ENCODE peak calls at places on chromosome 4, in four cellular contexts. E is cardiac fibroblast, W is kidney epithelial cell, I is AG04450. F is an unnamed sample.
A peak's percentile ranks its signal among the peaks of the same experiment; 100 is the strongest.

GRCh38 chr4:170226288-170226687 is 136.5 kb upstream of the AADAT start:
- DNase-seq in E (no peak), W (no peak), I (no peak), F (no peak)

GRCh38 chr4:126123933-126124332 is 809.2 kb downstream of the FAT4 start:
- DNase-seq in E (peak; percentile 41), W (no peak), I (no peak), F (no peak)

GRCh38 chr4:83561381-83561780 is 25.5 kb downstream of the GPAT3 start:
- DNase-seq in E (peak; percentile 40), W (peak; percentile 83), I (no peak), F (no peak)

GRCh38 chr4:89788243-89789072 is 48.5 kb downstream of the SNCA start:
- DNase-seq in E (no peak), W (no peak), I (no peak), F (no peak)

GRCh38 chr4:19850909-19851308 is 400.8 kb upstream of the SLIT2 start:
- DNase-seq in E (peak; percentile 97), W (peak; percentile 75), I (peak; percentile 52), F (no peak)

GRCh38 chr4:173958445-173958844 is 325.0 kb downstream of the FBXO8 start:
- DNase-seq in E (peak; percentile 22), W (no peak), I (peak; percentile 3), F (no peak)

GRCh38 chr4:145098675-145099037 is 545 bp downstream of the ABCE1 start:
- DNase-seq in E (peak; percentile 76), W (peak; percentile 26), I (no peak), F (no peak)

GRCh38 chr4:182862166-182862875 is 54.9 kb downstream of the DCTD start:
- DNase-seq in E (no peak), W (no peak), I (no peak), F (no peak)

GRCh38 chr4:95537967-95538485 is 10.7 kb downstream of the UNC5C start:
- DNase-seq in E (peak; percentile 52), W (no peak), I (no peak), F (no peak)

GRCh38 chr4:147994491-147995385 is 262.9 kb downstream of the ARHGAP10 start:
- DNase-seq in E (no peak), W (no peak), I (no peak), F (no peak)

GRCh38 chr4:185656467-185656890 is 121.2 kb upstream of the PDLIM3 start:
- DNase-seq in E (peak; percentile 71), W (no peak), I (no peak), F (no peak)

GRCh38 chr4:37594095-37594494 is 92.1 kb downstream of the RELL1 start:
- DNase-seq in E (no peak), W (no peak), I (no peak), F (no peak)

GRCh38 chr4:34733185-34733916 is 1511.0 kb downstream of the ARAP2 start:
- DNase-seq in E (no peak), W (no peak), I (no peak), F (no peak)

GRCh38 chr4:4847011-4847410 is 12.5 kb upstream of the MSX1 start:
- DNase-seq in E (no peak), W (no peak), I (no peak), F (no peak)

GRCh38 chr4:175087156-175087555 is 169.0 kb downstream of the ADAM29 start:
- DNase-seq in E (no peak), W (no peak), I (no peak), F (no peak)

GRCh38 chr4:2933566-2934076 is 29.6 kb downstream of the NOP14 start:
- DNase-seq in E (no peak), W (no peak), I (no peak), F (peak; percentile 30)

GRCh38 chr4:2930821-2931764 is 32.1 kb downstream of the NOP14 start:
- DNase-seq in E (no peak), W (no peak), I (no peak), F (no peak)

GRCh38 chr4:2932561-2932950 is 30.6 kb downstream of the NOP14 start:
- DNase-seq in E (no peak), W (no peak), I (no peak), F (peak; percentile 37)

GRCh38 chr4:2932951-2933565 is 30.1 kb downstream of the NOP14 start:
- DNase-seq in E (no peak), W (no peak), I (no peak), F (peak; percentile 46)

GRCh38 chr4:2931765-2932560 is 31.2 kb downstream of the NOP14 start:
- DNase-seq in E (no peak), W (no peak), I (no peak), F (peak; percentile 85)
- TF ChIP-seq CTCF in E (no peak), W (no peak), I (no peak), F (peak; percentile 72)

GRCh38 chr4:161256716-161257115 is 907.1 kb downstream of the FSTL5 start:
- DNase-seq in E (no peak), W (no peak), I (no peak), F (no peak)
- TF ChIP-seq CTCF in E (no peak), W (no peak), I (no peak), F (peak; percentile 47)

DNA sequence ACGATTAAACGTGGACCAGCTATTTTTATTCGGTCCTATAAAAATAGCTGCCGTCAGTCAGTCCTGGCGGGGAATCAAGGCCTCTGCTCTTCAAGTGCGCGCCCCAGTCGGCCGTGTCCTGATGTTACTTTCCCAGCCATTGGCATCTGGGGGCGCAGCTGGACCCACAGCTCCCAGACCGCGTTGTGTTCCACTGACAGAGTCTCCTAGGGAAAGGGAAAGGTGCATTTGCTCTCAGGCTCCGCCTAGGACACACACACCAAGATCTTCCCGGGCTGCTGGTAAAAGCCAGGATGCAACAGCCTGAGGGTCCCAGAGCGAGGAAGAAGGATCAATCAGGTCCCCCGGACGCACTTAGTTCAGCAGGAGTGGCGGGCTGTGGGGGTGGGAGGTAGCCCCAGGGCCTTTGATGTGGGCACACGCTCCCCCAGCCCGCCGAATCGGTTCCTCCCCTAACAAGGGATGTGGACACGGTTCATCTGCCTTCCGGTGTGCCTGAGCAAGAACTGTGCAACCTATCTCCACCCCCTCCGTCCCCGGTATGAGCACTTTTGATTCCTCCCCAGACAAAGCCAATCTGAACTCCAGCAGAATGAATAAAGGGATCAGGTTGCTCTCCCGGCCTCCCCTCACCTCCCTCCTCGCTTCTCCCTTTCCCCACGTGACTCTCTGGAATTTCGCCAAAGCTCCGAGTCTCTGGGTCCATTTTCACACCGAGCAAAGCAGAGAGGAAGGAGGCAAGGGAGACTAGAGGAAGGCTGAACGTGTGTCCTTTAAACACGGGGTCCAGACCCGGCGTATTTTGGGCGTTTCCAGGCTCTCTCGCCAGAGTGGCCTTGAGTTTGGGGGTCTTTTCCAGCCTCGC is 626 bp upstream of the FRAS1 start:
- DNase-seq in E (peak; percentile 42), W (peak; percentile 81), I (no peak), F (peak; percentile 37)
- TF ChIP-seq CTCF in E (no peak), W (peak; percentile 35), I (no peak), F (no peak)

GRCh38 chr4:7134737-7135388 is 57.5 kb upstream of the SORCS2 start:
- DNase-seq in E (peak; percentile 88), W (no peak), I (peak; percentile 68), F (no peak)
- TF ChIP-seq CTCF in E (no peak), W (no peak), I (no peak), F (no peak)

F was measured in GM06990.